ENCODE peak calls at places on chromosome 19, in four cellular contexts. One of them, this sample, is unnamed.

GRCh38 chr19:4069331-4069959 is 2.7 kb upstream of the ZBTB7A start:
- DNase-seq in astrocyte: no peak
- DNase-seq in AG04450: no peak
- DNase-seq in fibroblast of the aortic adventitia: no peak
- DNase-seq in this sample: no peak

GRCh38 chr19:35822579-35822978 is 9.9 kb upstream of the PRODH2 start:
- DNase-seq in astrocyte: no peak
- DNase-seq in AG04450: no peak
- DNase-seq in fibroblast of the aortic adventitia: no peak
- DNase-seq in this sample: no peak

GRCh38 chr19:46955114-46955812 is 64.4 kb upstream of the NPAS1 start:
- DNase-seq in astrocyte: peak; percentile 59
- DNase-seq in AG04450: no peak
- DNase-seq in fibroblast of the aortic adventitia: peak; percentile 57
- DNase-seq in this sample: peak; percentile 52

GRCh38 chr19:3020321-3020960 is 8.6 kb downstream of the TLE2 start:
- DNase-seq in astrocyte: no peak
- DNase-seq in AG04450: no peak
- DNase-seq in fibroblast of the aortic adventitia: no peak
- DNase-seq in this sample: no peak

GRCh38 chr19:5281588-5281987 is 59.0 kb downstream of the PTPRS start:
- DNase-seq in astrocyte: no peak
- DNase-seq in AG04450: no peak
- DNase-seq in fibroblast of the aortic adventitia: peak; percentile 14
- DNase-seq in this sample: no peak

GRCh38 chr19:55188620-55189019 is 8.5 kb upstream of the SYT5 start:
- DNase-seq in astrocyte: no peak
- DNase-seq in AG04450: no peak
- DNase-seq in fibroblast of the aortic adventitia: no peak
- DNase-seq in this sample: peak; percentile 53

GRCh38 chr19:23409392-23410048 is 14.2 kb upstream of the ZNF91 start:
- DNase-seq in astrocyte: no peak
- DNase-seq in AG04450: no peak
- DNase-seq in fibroblast of the aortic adventitia: no peak
- DNase-seq in this sample: no peak

GRCh38 chr19:10604460-10604980 is 17.4 kb upstream of the AP1M2 start:
- DNase-seq in astrocyte: no peak
- DNase-seq in AG04450: no peak
- DNase-seq in fibroblast of the aortic adventitia: no peak
- DNase-seq in this sample: no peak

GRCh38 chr19:38289955-38290354 is 14.1 kb upstream of the C19orf33 start:
- DNase-seq in astrocyte: no peak
- DNase-seq in AG04450: no peak
- DNase-seq in fibroblast of the aortic adventitia: no peak
- DNase-seq in this sample: no peak
- TF ChIP-seq CTCF in astrocyte: no peak
- TF ChIP-seq CTCF in AG04450: no peak
- TF ChIP-seq CTCF in fibroblast of the aortic adventitia: no peak
- TF ChIP-seq CTCF in this sample: no peak

DNA sequence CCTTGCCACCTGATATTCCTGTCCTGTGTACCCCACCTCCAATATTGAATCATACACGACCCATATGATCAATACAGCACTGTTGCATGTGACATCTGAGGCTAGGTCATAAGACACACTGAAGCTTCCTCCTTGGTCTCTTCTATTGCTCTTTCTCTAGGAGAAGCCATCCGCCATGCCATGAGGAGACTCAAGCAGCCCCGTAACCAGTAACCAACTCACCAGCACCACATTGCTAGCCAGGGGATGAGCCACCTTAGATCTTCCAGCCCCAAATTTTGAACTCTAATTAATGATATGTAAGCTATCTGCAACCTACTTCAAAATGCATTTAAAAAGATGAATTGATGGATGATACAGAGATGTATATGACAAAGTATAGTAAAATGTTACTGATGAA is 28.6 kb downstream of the ZNF557 start:
- DNase-seq in astrocyte: no peak
- DNase-seq in AG04450: no peak
- DNase-seq in fibroblast of the aortic adventitia: no peak
- DNase-seq in this sample: no peak
- H3K4me3 ChIP-seq in astrocyte: peak overlapping the region; percentile 60
- H3K4me3 ChIP-seq in AG04450: peak overlapping the region; percentile 78
- H3K4me3 ChIP-seq in fibroblast of the aortic adventitia: peak overlapping the region; percentile 81
- H3K4me3 ChIP-seq in this sample: peak overlapping the region; percentile 76

DNA sequence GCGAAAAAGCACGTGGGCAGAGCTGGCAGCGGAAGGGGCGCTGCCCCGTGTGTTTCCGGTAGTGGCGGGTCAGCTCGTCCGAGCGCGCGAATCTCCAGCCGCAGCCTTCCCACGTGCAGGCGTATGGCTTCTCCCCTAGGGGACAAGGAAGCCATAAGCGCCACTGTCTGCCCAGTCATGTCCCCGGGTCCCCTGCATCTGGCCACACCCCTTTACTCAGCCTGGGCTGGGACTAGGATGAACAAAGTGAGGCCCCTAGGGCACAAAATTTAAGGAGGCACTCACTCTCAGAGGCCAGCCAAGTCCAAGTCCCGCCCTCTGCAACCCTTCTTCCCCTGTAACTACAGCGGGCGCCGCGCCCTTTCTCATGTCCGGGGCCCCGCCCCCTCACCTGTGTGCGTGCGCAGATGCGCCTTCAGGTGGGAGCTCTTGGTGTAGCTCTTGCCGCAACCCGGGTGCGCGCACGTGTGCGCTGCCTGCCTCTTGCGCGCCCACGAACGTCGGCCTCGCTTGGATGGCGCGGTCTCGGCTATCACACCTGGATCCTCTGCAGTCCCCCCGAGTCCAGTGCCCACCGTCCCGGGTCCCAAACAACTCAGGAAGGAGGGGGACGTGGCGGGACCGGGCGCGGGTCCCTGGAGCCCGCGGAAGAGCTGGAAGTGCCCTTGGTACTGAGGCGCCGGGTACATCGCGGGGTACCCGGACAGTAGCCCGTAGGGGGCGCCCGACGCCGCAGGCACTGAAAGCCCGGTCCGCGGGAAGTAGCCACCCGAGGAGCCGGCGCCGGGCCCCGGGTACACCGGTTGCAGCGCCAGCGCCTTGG is 1.9 kb downstream of the KLF1 start:
- DNase-seq in astrocyte: peak; percentile 16
- DNase-seq in AG04450: no peak
- DNase-seq in fibroblast of the aortic adventitia: peak; percentile 22
- DNase-seq in this sample: peak; percentile 60
- TF ChIP-seq CTCF in astrocyte: no peak
- TF ChIP-seq CTCF in AG04450: peak; percentile 54
- TF ChIP-seq CTCF in fibroblast of the aortic adventitia: peak; percentile 43
- TF ChIP-seq CTCF in this sample: peak; percentile 46

GRCh38 chr19:43639507-43640423 is at the start of gene CADM4:
- DNase-seq in astrocyte: no peak
- DNase-seq in AG04450: no peak
- DNase-seq in fibroblast of the aortic adventitia: no peak
- DNase-seq in this sample: no peak

GRCh38 chr19:43640424-43640757 is 741 bp upstream of the CADM4 start:
- DNase-seq in astrocyte: no peak
- DNase-seq in AG04450: no peak
- DNase-seq in fibroblast of the aortic adventitia: no peak
- DNase-seq in this sample: no peak

GRCh38 chr19:43641333-43641732 is 1.7 kb upstream of the CADM4 start:
- DNase-seq in astrocyte: no peak
- DNase-seq in AG04450: no peak
- DNase-seq in fibroblast of the aortic adventitia: no peak
- DNase-seq in this sample: no peak

GRCh38 chr19:43638214-43638990 is 1.2 kb downstream of the CADM4 start:
- DNase-seq in astrocyte: no peak
- DNase-seq in AG04450: no peak
- DNase-seq in fibroblast of the aortic adventitia: no peak
- DNase-seq in this sample: no peak

DNA sequence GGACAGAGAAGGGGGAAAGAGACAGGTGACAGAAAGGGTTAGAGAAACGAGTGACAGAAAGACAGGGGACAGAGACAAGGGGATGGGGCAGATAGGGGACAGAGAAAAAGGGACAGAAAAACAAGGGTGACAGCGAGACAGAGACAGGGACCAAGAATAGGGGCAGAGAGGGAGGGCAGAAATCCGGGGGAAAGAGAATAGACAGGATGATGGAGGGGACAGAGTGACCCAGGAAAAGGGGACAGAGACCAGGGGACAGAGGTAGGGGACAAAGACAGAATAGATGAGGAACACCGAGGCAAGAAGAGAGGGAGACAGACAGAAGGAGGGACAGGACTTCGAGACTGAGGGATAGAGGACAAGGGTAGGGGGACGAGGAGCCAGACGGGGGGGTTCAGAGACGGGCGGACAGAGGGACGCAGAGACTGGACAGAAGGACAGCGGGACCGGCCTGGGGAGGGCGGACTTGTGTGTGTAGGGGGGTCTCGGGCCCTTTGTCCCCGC is 607 bp downstream of the CADM4 start:
- DNase-seq in astrocyte: no peak
- DNase-seq in AG04450: no peak
- DNase-seq in fibroblast of the aortic adventitia: no peak
- DNase-seq in this sample: no peak
- H3K4me3 ChIP-seq in astrocyte: no peak overlapping the region
- H3K4me3 ChIP-seq in AG04450: peak overlapping the region; percentile 48
- H3K4me3 ChIP-seq in fibroblast of the aortic adventitia: peak overlapping the region; percentile 28
- H3K4me3 ChIP-seq in this sample: peak overlapping the region; percentile 12

This sample was measured in fibroblast of pulmonary artery.